ENCODE peak calls at places on chromosomes 6 and 20, in four cellular contexts. One of them, this sample, is unnamed.

GRCh38 chr20:51625105-51625504 is 82.6 kb upstream of the NFATC2 start:
- DNase-seq in NCI-H1092 treated with DMSO at 0.1 percent for 48 hours: no peak
- DNase-seq in T follicular helper cell: no peak
- DNase-seq in activated T-helper 1 cell treated with anti-CD3 and anti-CD28 coated beads, Interleukin-12 subunit alpha, Interleukin-12 subunit beta, Interleukin-2, Interleukin-4 antibody, amounts not matched to agents 30 ng/mL and 10 ng/mL and 1 ng/mL, durations not matched to agents 14 hours and 24 hours and 36 hours: no peak
- DNase-seq in this sample: no peak

GRCh38 chr6:136112262-136112661 is 137.8 kb downstream of the MTFR2 start:
- DNase-seq in NCI-H1092 treated with DMSO at 0.1 percent for 48 hours: no peak
- DNase-seq in T follicular helper cell: no peak
- DNase-seq in activated T-helper 1 cell treated with anti-CD3 and anti-CD28 coated beads, Interleukin-12 subunit alpha, Interleukin-12 subunit beta, Interleukin-2, Interleukin-4 antibody, amounts not matched to agents 30 ng/mL and 10 ng/mL and 1 ng/mL, durations not matched to agents 14 hours and 24 hours and 36 hours: no peak
- DNase-seq in this sample: no peak

GRCh38 chr20:14523090-14523489 is 185.7 kb upstream of the FLRT3 start:
- DNase-seq in NCI-H1092 treated with DMSO at 0.1 percent for 48 hours: no peak
- DNase-seq in T follicular helper cell: no peak
- DNase-seq in activated T-helper 1 cell treated with anti-CD3 and anti-CD28 coated beads, Interleukin-12 subunit alpha, Interleukin-12 subunit beta, Interleukin-2, Interleukin-4 antibody, amounts not matched to agents 30 ng/mL and 10 ng/mL and 1 ng/mL, durations not matched to agents 14 hours and 24 hours and 36 hours: no peak
- DNase-seq in this sample: no peak

GRCh38 chr6:137805622-137806021 is 61.4 kb upstream of the TNFAIP3 start:
- DNase-seq in NCI-H1092 treated with DMSO at 0.1 percent for 48 hours: no peak
- DNase-seq in T follicular helper cell: no peak
- DNase-seq in activated T-helper 1 cell treated with anti-CD3 and anti-CD28 coated beads, Interleukin-12 subunit alpha, Interleukin-12 subunit beta, Interleukin-2, Interleukin-4 antibody, amounts not matched to agents 30 ng/mL and 10 ng/mL and 1 ng/mL, durations not matched to agents 14 hours and 24 hours and 36 hours: no peak
- DNase-seq in this sample: no peak

GRCh38 chr6:136508701-136509387 is 41.4 kb downstream of the MAP7 start:
- DNase-seq in NCI-H1092 treated with DMSO at 0.1 percent for 48 hours: no peak
- DNase-seq in T follicular helper cell: no peak
- DNase-seq in activated T-helper 1 cell treated with anti-CD3 and anti-CD28 coated beads, Interleukin-12 subunit alpha, Interleukin-12 subunit beta, Interleukin-2, Interleukin-4 antibody, amounts not matched to agents 30 ng/mL and 10 ng/mL and 1 ng/mL, durations not matched to agents 14 hours and 24 hours and 36 hours: no peak
- DNase-seq in this sample: no peak

GRCh38 chr6:137451926-137452325 is 42.3 kb downstream of the OLIG3 start:
- DNase-seq in NCI-H1092 treated with DMSO at 0.1 percent for 48 hours: no peak
- DNase-seq in T follicular helper cell: no peak
- DNase-seq in activated T-helper 1 cell treated with anti-CD3 and anti-CD28 coated beads, Interleukin-12 subunit alpha, Interleukin-12 subunit beta, Interleukin-2, Interleukin-4 antibody, amounts not matched to agents 30 ng/mL and 10 ng/mL and 1 ng/mL, durations not matched to agents 14 hours and 24 hours and 36 hours: no peak
- DNase-seq in this sample: no peak

GRCh38 chr6:110625883-110626282 is 149.5 kb upstream of the SLC22A16 start:
- DNase-seq in NCI-H1092 treated with DMSO at 0.1 percent for 48 hours: no peak
- DNase-seq in T follicular helper cell: no peak
- DNase-seq in activated T-helper 1 cell treated with anti-CD3 and anti-CD28 coated beads, Interleukin-12 subunit alpha, Interleukin-12 subunit beta, Interleukin-2, Interleukin-4 antibody, amounts not matched to agents 30 ng/mL and 10 ng/mL and 1 ng/mL, durations not matched to agents 14 hours and 24 hours and 36 hours: no peak
- DNase-seq in this sample: no peak

GRCh38 chr6:100152201-100152600 is 158.2 kb upstream of the MCHR2 start:
- DNase-seq in NCI-H1092 treated with DMSO at 0.1 percent for 48 hours: no peak
- DNase-seq in T follicular helper cell: no peak
- DNase-seq in activated T-helper 1 cell treated with anti-CD3 and anti-CD28 coated beads, Interleukin-12 subunit alpha, Interleukin-12 subunit beta, Interleukin-2, Interleukin-4 antibody, amounts not matched to agents 30 ng/mL and 10 ng/mL and 1 ng/mL, durations not matched to agents 14 hours and 24 hours and 36 hours: no peak
- DNase-seq in this sample: no peak

GRCh38 chr6:153086225-153086990 is 44.7 kb downstream of the RGS17 start:
- DNase-seq in NCI-H1092 treated with DMSO at 0.1 percent for 48 hours: no peak
- DNase-seq in T follicular helper cell: no peak
- DNase-seq in activated T-helper 1 cell treated with anti-CD3 and anti-CD28 coated beads, Interleukin-12 subunit alpha, Interleukin-12 subunit beta, Interleukin-2, Interleukin-4 antibody, amounts not matched to agents 30 ng/mL and 10 ng/mL and 1 ng/mL, durations not matched to agents 14 hours and 24 hours and 36 hours: no peak
- DNase-seq in this sample: no peak

GRCh38 chr20:23246682-23247664 is 103.6 kb upstream of the NXT1 start:
- DNase-seq in NCI-H1092 treated with DMSO at 0.1 percent for 48 hours: no peak
- DNase-seq in T follicular helper cell: no peak
- DNase-seq in activated T-helper 1 cell treated with anti-CD3 and anti-CD28 coated beads, Interleukin-12 subunit alpha, Interleukin-12 subunit beta, Interleukin-2, Interleukin-4 antibody, amounts not matched to agents 30 ng/mL and 10 ng/mL and 1 ng/mL, durations not matched to agents 14 hours and 24 hours and 36 hours: no peak
- DNase-seq in this sample: peak

GRCh38 chr20:19244291-19244690 is 31.8 kb downstream of the SLC24A3 start:
- DNase-seq in NCI-H1092 treated with DMSO at 0.1 percent for 48 hours: no peak
- DNase-seq in T follicular helper cell: no peak
- DNase-seq in activated T-helper 1 cell treated with anti-CD3 and anti-CD28 coated beads, Interleukin-12 subunit alpha, Interleukin-12 subunit beta, Interleukin-2, Interleukin-4 antibody, amounts not matched to agents 30 ng/mL and 10 ng/mL and 1 ng/mL, durations not matched to agents 14 hours and 24 hours and 36 hours: no peak
- DNase-seq in this sample: no peak

GRCh38 chr6:89483111-89483720 is 50.3 kb downstream of the ANKRD6 start:
- DNase-seq in NCI-H1092 treated with DMSO at 0.1 percent for 48 hours: peak
- DNase-seq in T follicular helper cell: no peak
- DNase-seq in activated T-helper 1 cell treated with anti-CD3 and anti-CD28 coated beads, Interleukin-12 subunit alpha, Interleukin-12 subunit beta, Interleukin-2, Interleukin-4 antibody, amounts not matched to agents 30 ng/mL and 10 ng/mL and 1 ng/mL, durations not matched to agents 14 hours and 24 hours and 36 hours: no peak
- DNase-seq in this sample: no peak

GRCh38 chr6:89440200-89440599 is 7.2 kb downstream of the ANKRD6 start:
- DNase-seq in NCI-H1092 treated with DMSO at 0.1 percent for 48 hours: no peak
- DNase-seq in T follicular helper cell: no peak
- DNase-seq in activated T-helper 1 cell treated with anti-CD3 and anti-CD28 coated beads, Interleukin-12 subunit alpha, Interleukin-12 subunit beta, Interleukin-2, Interleukin-4 antibody, amounts not matched to agents 30 ng/mL and 10 ng/mL and 1 ng/mL, durations not matched to agents 14 hours and 24 hours and 36 hours: no peak
- DNase-seq in this sample: no peak

GRCh38 chr20:8330785-8331699 is 199.0 kb downstream of the PLCB1 start:
- DNase-seq in NCI-H1092 treated with DMSO at 0.1 percent for 48 hours: no peak
- DNase-seq in T follicular helper cell: no peak
- DNase-seq in activated T-helper 1 cell treated with anti-CD3 and anti-CD28 coated beads, Interleukin-12 subunit alpha, Interleukin-12 subunit beta, Interleukin-2, Interleukin-4 antibody, amounts not matched to agents 30 ng/mL and 10 ng/mL and 1 ng/mL, durations not matched to agents 14 hours and 24 hours and 36 hours: no peak
- DNase-seq in this sample: no peak

GRCh38 chr20:32672982-32673727 is 586 bp downstream of the C20orf203 start:
- DNase-seq in NCI-H1092 treated with DMSO at 0.1 percent for 48 hours: peak
- DNase-seq in T follicular helper cell: no peak
- DNase-seq in activated T-helper 1 cell treated with anti-CD3 and anti-CD28 coated beads, Interleukin-12 subunit alpha, Interleukin-12 subunit beta, Interleukin-2, Interleukin-4 antibody, amounts not matched to agents 30 ng/mL and 10 ng/mL and 1 ng/mL, durations not matched to agents 14 hours and 24 hours and 36 hours: no peak
- DNase-seq in this sample: peak

GRCh38 chr6:131292145-131292938 is 157.1 kb downstream of the AKAP7 start:
- DNase-seq in NCI-H1092 treated with DMSO at 0.1 percent for 48 hours: no peak
- DNase-seq in T follicular helper cell: no peak
- DNase-seq in activated T-helper 1 cell treated with anti-CD3 and anti-CD28 coated beads, Interleukin-12 subunit alpha, Interleukin-12 subunit beta, Interleukin-2, Interleukin-4 antibody, amounts not matched to agents 30 ng/mL and 10 ng/mL and 1 ng/mL, durations not matched to agents 14 hours and 24 hours and 36 hours: no peak
- DNase-seq in this sample: no peak

GRCh38 chr6:45645302-45645701 is 267.6 kb upstream of the SUPT3H start:
- DNase-seq in NCI-H1092 treated with DMSO at 0.1 percent for 48 hours: no peak
- DNase-seq in T follicular helper cell: no peak
- DNase-seq in activated T-helper 1 cell treated with anti-CD3 and anti-CD28 coated beads, Interleukin-12 subunit alpha, Interleukin-12 subunit beta, Interleukin-2, Interleukin-4 antibody, amounts not matched to agents 30 ng/mL and 10 ng/mL and 1 ng/mL, durations not matched to agents 14 hours and 24 hours and 36 hours: no peak
- DNase-seq in this sample: peak